ENCODE peak calls at places on chromosomes 2 and 18, in nine cellular contexts. T, S, R, P, F, B, E, G and D are unnamed samples.

GRCh38 chr2:103264058-103264457 is 502.2 kb downstream of the TMEM182 start:
- DNase-seq in R (no peak), E (no peak), G (no peak), T (no peak), B (no peak), F (no peak), S (no peak), P (no peak), D (no peak)

GRCh38 chr18:56161604-56162003 is 476.8 kb downstream of the TXNL1 start:
- DNase-seq in B (no peak), P (no peak), T (no peak), G (no peak), E (no peak), S (no peak), F (no peak), R (no peak), D (no peak)

GRCh38 chr18:60163622-60164021 is 209.0 kb downstream of the MC4R start:
- DNase-seq in S (no peak), F (no peak), P (no peak), B (no peak), R (no peak), G (no peak), T (no peak), E (no peak), D (no peak)

GRCh38 chr2:73979021-73979420 is 5.7 kb upstream of the TET3 start:
- DNase-seq in R (no peak), F (no peak), G (no peak), P (no peak), T (peak; percentile 68), B (no peak), E (peak; percentile 54), S (no peak), D (no peak)

GRCh38 chr2:238290079-238290478 is 1.7 kb upstream of the PER2 start:
- DNase-seq in R (peak; percentile 87), F (no peak), S (no peak), T (peak; percentile 11), E (no peak), P (no peak), G (no peak), B (peak; percentile 62), D (no peak)

GRCh38 chr2:201261471-201261870 is 1.1 kb downstream of the CASP8 start:
- DNase-seq in T (peak; percentile 50), R (no peak), P (no peak), E (peak; percentile 51), G (no peak), S (peak; percentile 66), B (no peak), F (no peak), D (peak; percentile 89)

GRCh38 chr2:43823751-43824150 is 14.9 kb downstream of the ABCG5 start:
- DNase-seq in R (no peak), P (no peak), S (no peak), E (no peak), F (no peak), T (no peak), G (no peak), B (no peak), D (peak; percentile 89)

GRCh38 chr2:40358783-40359182 is 93.1 kb downstream of the SLC8A1 start:
- DNase-seq in B (no peak), P (no peak), E (no peak), S (no peak), F (no peak), R (no peak), T (no peak), G (no peak), D (no peak)

GRCh38 chr2:151765760-151766159 is 31.5 kb upstream of the NEB start:
- DNase-seq in S (no peak), R (no peak), P (no peak), B (no peak), E (no peak), G (no peak), F (no peak), T (no peak), D (no peak)

GRCh38 chr2:38184964-38185603 is 109.1 kb upstream of the CYP1B1 start:
- DNase-seq in T (no peak), E (no peak), S (no peak), P (peak; percentile 73), G (no peak), F (peak; percentile 94), R (no peak), B (no peak), D (no peak)

GRCh38 chr2:37720533-37721218 is 49.2 kb upstream of the CDC42EP3 start:
- DNase-seq in R (no peak), F (no peak), S (no peak), E (no peak), G (no peak), B (no peak), T (no peak), P (no peak), D (no peak)

GRCh38 chr2:61689526-61689925 is 151.4 kb upstream of the XPO1 start:
- DNase-seq in E (no peak), S (no peak), F (no peak), B (no peak), G (no peak), T (no peak), P (peak; percentile 20), R (no peak), D (peak; percentile 66)

GRCh38 chr2:42351864-42352263 is 9.2 kb downstream of the COX7A2L start:
- DNase-seq in P (no peak), E (no peak), G (no peak), B (no peak), R (no peak), T (no peak), F (no peak), S (no peak), D (peak; percentile 26)

DNA sequence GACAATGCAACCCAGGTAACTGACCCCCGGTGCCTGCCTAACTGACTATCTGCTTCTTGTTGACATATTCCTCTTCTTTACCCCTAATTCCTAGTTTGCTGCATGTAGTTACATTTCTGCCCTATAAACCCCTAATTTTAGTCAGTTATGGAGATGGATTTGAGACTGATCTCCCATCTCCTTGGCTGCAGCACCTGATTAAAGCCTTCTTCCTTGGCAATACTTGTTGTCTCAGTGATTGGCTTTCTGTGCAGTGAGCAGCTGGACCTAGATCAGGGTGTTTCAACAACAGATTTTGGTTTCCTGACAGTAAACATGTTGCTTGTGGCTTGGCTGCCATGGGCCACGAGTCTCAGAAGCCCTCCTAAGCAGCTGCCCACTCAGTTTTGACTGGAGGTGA is 105.4 kb downstream of the SP100 start:
- DNase-seq in T (no peak), F (no peak), S (no peak), R (no peak), G (no peak), P (no peak), E (no peak), B (no peak), D (no peak)
- H3K9me3 ChIP-seq in T (peaks cover 15% of the 10 kb centered on the region), F (peaks cover 30% of the 10 kb centered on the region), S (no peaks in the 10 kb centered on the region), R (no peaks in the 10 kb centered on the region), G (no peaks in the 10 kb centered on the region), P (peaks cover 12% of the 10 kb centered on the region), E (peaks cover 4% of the 10 kb centered on the region), B (no peaks in the 10 kb centered on the region), D (no peaks in the 10 kb centered on the region)

GRCh38 chr18:70355620-70356385 is 67.0 kb downstream of the SOCS6 start:
- DNase-seq in R (no peak), B (no peak), P (no peak), S (no peak), T (no peak), F (no peak), G (no peak), E (no peak), D (no peak)
- H3K9me3 ChIP-seq in R (no peaks in the 10 kb centered on the region), B (no peaks in the 10 kb centered on the region), P (no peaks in the 10 kb centered on the region), S (no peaks in the 10 kb centered on the region), T (no peaks in the 10 kb centered on the region), F (no peaks in the 10 kb centered on the region), G (no peaks in the 10 kb centered on the region), E (no peaks in the 10 kb centered on the region), D (peaks cover 9% of the 10 kb centered on the region)

GRCh38 chr18:14106906-14107305 is 25.3 kb downstream of the ZNF519 start:
- DNase-seq in P (no peak), F (no peak), B (no peak), T (no peak), G (no peak), E (no peak), R (no peak), S (no peak), D (no peak)
- H3K9me3 ChIP-seq in P (peaks cover 13% of the 10 kb centered on the region), F (peaks cover 10% of the 10 kb centered on the region), B (no peaks in the 10 kb centered on the region), T (peaks cover 3% of the 10 kb centered on the region), G (no peaks in the 10 kb centered on the region), E (peaks cover 6% of the 10 kb centered on the region), R (no peaks in the 10 kb centered on the region), S (no peaks in the 10 kb centered on the region), D (peaks cover 10% of the 10 kb centered on the region)

GRCh38 chr2:12096425-12096824 is 350.0 kb downstream of the LPIN1 start:
- DNase-seq in R (no peak), S (no peak), F (no peak), T (no peak), E (no peak), P (no peak), B (no peak), G (no peak), D (no peak)
- H3K9me3 ChIP-seq in R (no peaks in the 10 kb centered on the region), S (no peaks in the 10 kb centered on the region), F (no peaks in the 10 kb centered on the region), T (no peaks in the 10 kb centered on the region), E (no peaks in the 10 kb centered on the region), P (no peaks in the 10 kb centered on the region), B (no peaks in the 10 kb centered on the region), G (no peaks in the 10 kb centered on the region), D (no peaks in the 10 kb centered on the region)

GRCh38 chr2:67070826-67071225 is 326.3 kb upstream of the ETAA1 start:
- DNase-seq in R (no peak), T (no peak), G (no peak), E (no peak), F (no peak), B (no peak), S (no peak), P (peak; percentile 40), D (no peak)
- H3K9me3 ChIP-seq in R (no peaks in the 10 kb centered on the region), T (no peaks in the 10 kb centered on the region), G (no peaks in the 10 kb centered on the region), E (no peaks in the 10 kb centered on the region), F (no peaks in the 10 kb centered on the region), B (no peaks in the 10 kb centered on the region), S (no peaks in the 10 kb centered on the region), P (no peaks in the 10 kb centered on the region), D (no peaks in the 10 kb centered on the region)

GRCh38 chr18:7809455-7809854 is 242.3 kb downstream of the PTPRM start:
- DNase-seq in S (no peak), R (no peak), G (no peak), E (no peak), B (no peak), F (no peak), P (no peak), T (no peak), D (no peak)
- H3K9me3 ChIP-seq in S (no peaks in the 10 kb centered on the region), R (peaks cover under 1% of the 10 kb centered on the region), G (no peaks in the 10 kb centered on the region), E (peaks cover 2% of the 10 kb centered on the region), B (no peaks in the 10 kb centered on the region), F (no peaks in the 10 kb centered on the region), P (peaks cover 5% of the 10 kb centered on the region), T (no peaks in the 10 kb centered on the region), D (peaks cover 5% of the 10 kb centered on the region)

GRCh38 chr2:10135296-10136089 is 13.0 kb downstream of the RRM2 start:
- DNase-seq in E (no peak), F (no peak), P (peak; percentile 53), S (no peak), R (no peak), G (no peak), B (no peak), T (no peak), D (no peak)
- H3K9me3 ChIP-seq in E (no peaks in the 10 kb centered on the region), F (no peaks in the 10 kb centered on the region), P (no peaks in the 10 kb centered on the region), S (no peaks in the 10 kb centered on the region), R (no peaks in the 10 kb centered on the region), G (no peaks in the 10 kb centered on the region), B (no peaks in the 10 kb centered on the region), T (no peaks in the 10 kb centered on the region), D (no peaks in the 10 kb centered on the region)

GRCh38 chr2:170121689-170122088 is 56.3 kb upstream of the MYO3B start:
- DNase-seq in S (no peak), E (no peak), F (no peak), G (no peak), P (no peak), R (no peak), T (no peak), B (no peak), D (no peak)
- H3K9me3 ChIP-seq in S (no peaks in the 10 kb centered on the region), E (no peaks in the 10 kb centered on the region), F (no peaks in the 10 kb centered on the region), G (no peaks in the 10 kb centered on the region), P (no peaks in the 10 kb centered on the region), R (no peaks in the 10 kb centered on the region), T (no peaks in the 10 kb centered on the region), B (no peaks in the 10 kb centered on the region), D (no peaks in the 10 kb centered on the region)